ENCODE peak calls at places on chromosome 6, in four cellular contexts. G is H1, B is colonic mucosa, R is endothelial cell of umbilical vein. X is an unnamed sample.

GRCh38 chr6:50120300-50120699 is 70.6 kb upstream of the DEFB112 start:
- DNase-seq in R (no peak), B (no peak), G (no peak), X (no peak)

GRCh38 chr6:21985904-21986303 is 310.9 kb downstream of the PRL start:
- DNase-seq in G (no peak), R (no peak), B (no peak), X (no peak)

GRCh38 chr6:148192310-148192709 is 150.3 kb upstream of the SASH1 start:
- DNase-seq in B (no peak), G (no peak), R (no peak), X (peak; percentile 57)

GRCh38 chr6:63440594-63440993 is 120.8 kb upstream of the LGSN start:
- DNase-seq in G (no peak), B (no peak), R (no peak), X (no peak)

GRCh38 chr6:22470454-22471368 is 98.7 kb upstream of the HDGFL1 start:
- DNase-seq in B (peak; percentile 63), R (peak; percentile 98), G (no peak), X (peak; percentile 87)

GRCh38 chr6:148521158-148521557 is 178.5 kb downstream of the SASH1 start:
- DNase-seq in R (no peak), B (no peak), G (no peak), X (peak; percentile 62)

GRCh38 chr6:100078509-100078908 is 84.5 kb upstream of the MCHR2 start:
- DNase-seq in R (peak; percentile 12), B (no peak), G (peak; percentile 51), X (no peak)

GRCh38 chr6:129236110-129236509 is 353.2 kb downstream of the LAMA2 start:
- DNase-seq in G (no peak), R (no peak), B (no peak), X (no peak)

GRCh38 chr6:115545410-115545986 is 515.2 kb downstream of the FRK start:
- DNase-seq in G (peak; percentile 75), B (no peak), R (no peak), X (no peak)

GRCh38 chr6:11410539-11411307 is 126.8 kb upstream of the TMEM170B start:
- DNase-seq in B (no peak), R (peak; percentile 77), G (no peak), X (no peak)

GRCh38 chr6:40164345-40164755 is 230.1 kb upstream of the MOCS1 start:
- DNase-seq in B (no peak), G (peak; percentile 52), R (no peak), X (no peak)

GRCh38 chr6:93581371-93581770 is 162.0 kb upstream of the EPHA7 start:
- DNase-seq in R (no peak), B (no peak), G (no peak), X (no peak)

GRCh38 chr6:117381749-117382148 is 44.0 kb downstream of the ROS1 start:
- DNase-seq in G (no peak), B (no peak), R (no peak), X (no peak)

GRCh38 chr6:21185849-21186478 is 407.6 kb upstream of the SOX4 start:
- DNase-seq in G (no peak), R (peak; percentile 12), B (no peak), X (no peak)

GRCh38 chr6:52641826-52642225 is 29.1 kb upstream of the TMEM14A start:
- DNase-seq in R (peak; percentile 31), B (no peak), G (no peak), X (no peak)

GRCh38 chr6:119830069-119830468 is 480.5 kb upstream of the MAN1A1 start:
- DNase-seq in B (no peak), G (no peak), R (no peak), X (no peak)

GRCh38 chr6:38984723-38985122 is 63.9 kb upstream of the GLP1R start:
- DNase-seq in G (no peak), R (no peak), B (no peak), X (no peak)

GRCh38 chr6:137767931-137768690 is 98.9 kb upstream of the TNFAIP3 start:
- DNase-seq in R (no peak), B (no peak), G (no peak), X (peak; percentile 40)

GRCh38 chr6:10414766-10415592 is at the start of gene TFAP2A:
- DNase-seq in G (peak; percentile 78), B (no peak), R (no peak), X (peak; percentile 89)

GRCh38 chr6:38671885-38672467 is 31.0 kb downstream of the GLO1 start:
- DNase-seq in R (peak; percentile 60), G (no peak), B (peak; percentile 28), X (peak; percentile 79)

GRCh38 chr6:36655073-36655847 is 23.3 kb upstream of the CDKN1A start:
- DNase-seq in B (no peak), G (no peak), R (no peak), X (no peak)

GRCh38 chr6:48069280-48069679 is 41.7 kb downstream of the PTCHD4 start:
- DNase-seq in B (no peak), R (no peak), G (peak; percentile 47), X (peak; percentile 31)

GRCh38 chr6:7585287-7585930 is 4.6 kb upstream of the SNRNP48 start:
- DNase-seq in G (no peak), R (no peak), B (no peak), X (no peak)

GRCh38 chr6:441126-441920 is 49.8 kb downstream of the IRF4 start:
- DNase-seq in G (no peak), R (no peak), B (no peak), X (no peak)

GRCh38 chr6:149213829-149214228 is 103.7 kb upstream of the TAB2 start:
- DNase-seq in R (no peak), B (no peak), G (no peak), X (no peak)

GRCh38 chr6:62615366-62616015 is 329.5 kb upstream of the KHDRBS2 start:
- DNase-seq in B (no peak), R (no peak), G (no peak), X (no peak)

GRCh38 chr6:52307900-52308372 is 23.4 kb upstream of the MCM3 start:
- DNase-seq in R (peak; percentile 40), G (no peak), B (no peak), X (no peak)

GRCh38 chr6:26482338-26482737 is 17.8 kb upstream of the BTN1A1 start:
- DNase-seq in R (no peak), G (no peak), B (no peak), X (no peak)

GRCh38 chr6:47027315-47027714 is 14.8 kb downstream of the ADGRF1 start:
- DNase-seq in G (no peak), R (no peak), B (no peak), X (no peak)

GRCh38 chr6:121791396-121792315 is 356.2 kb downstream of the GJA1 start:
- DNase-seq in B (no peak), R (no peak), G (no peak), X (peak; percentile 73)

GRCh38 chr6:30876039-30876730 is 8.1 kb upstream of the DDR1 start:
- DNase-seq in G (no peak), B (no peak), R (peak; percentile 96), X (peak; percentile 67)

GRCh38 chr6:154139894-154140293 is 100.9 kb downstream of the OPRM1 start:
- DNase-seq in G (no peak), R (no peak), B (no peak), X (no peak)

GRCh38 chr6:104472245-104472644 is 387.5 kb downstream of the HACE1 start:
- DNase-seq in B (no peak), R (no peak), G (no peak), X (no peak)

GRCh38 chr6:16140607-16141006 is 11.7 kb downstream of the MYLIP start:
- DNase-seq in B (no peak), G (no peak), R (no peak), X (no peak)
- H3K4me3 ChIP-seq in B (no peak overlapping the region), G (no peak overlapping the region), R (no peak overlapping the region), X (no peak overlapping the region)

GRCh38 chr6:156795825-156796224 is 18.6 kb downstream of the ARID1B start:
- DNase-seq in B (no peak), G (no peak), R (no peak), X (no peak)

GRCh38 chr6:156794963-156795362 is 17.8 kb downstream of the ARID1B start:
- DNase-seq in B (no peak), G (no peak), R (no peak), X (no peak)

GRCh38 chr6:156798091-156798735 is 21.0 kb downstream of the ARID1B start:
- DNase-seq in R (no peak), B (no peak), G (no peak), X (no peak)

GRCh38 chr6:156794546-156794945 is 17.4 kb downstream of the ARID1B start:
- DNase-seq in G (no peak), R (no peak), B (no peak), X (no peak)

GRCh38 chr6:156796627-156797026 is 19.4 kb downstream of the ARID1B start:
- DNase-seq in R (no peak), G (no peak), B (no peak), X (no peak)
- H3K9ac ChIP-seq in R (no peak overlapping the region), G (no peak overlapping the region), B (no peak overlapping the region), X (no peak overlapping the region)

GRCh38 chr6:158863646-158864045 is 44.5 kb upstream of the EZR start:
- DNase-seq in R (no peak), B (no peak), G (no peak), X (peak; percentile 30)
- H3K4me1 ChIP-seq in R (no peaks in the 10 kb centered on the region), B (no peaks in the 10 kb centered on the region), G (no peaks in the 10 kb centered on the region), X (no peaks in the 10 kb centered on the region)

DNA sequence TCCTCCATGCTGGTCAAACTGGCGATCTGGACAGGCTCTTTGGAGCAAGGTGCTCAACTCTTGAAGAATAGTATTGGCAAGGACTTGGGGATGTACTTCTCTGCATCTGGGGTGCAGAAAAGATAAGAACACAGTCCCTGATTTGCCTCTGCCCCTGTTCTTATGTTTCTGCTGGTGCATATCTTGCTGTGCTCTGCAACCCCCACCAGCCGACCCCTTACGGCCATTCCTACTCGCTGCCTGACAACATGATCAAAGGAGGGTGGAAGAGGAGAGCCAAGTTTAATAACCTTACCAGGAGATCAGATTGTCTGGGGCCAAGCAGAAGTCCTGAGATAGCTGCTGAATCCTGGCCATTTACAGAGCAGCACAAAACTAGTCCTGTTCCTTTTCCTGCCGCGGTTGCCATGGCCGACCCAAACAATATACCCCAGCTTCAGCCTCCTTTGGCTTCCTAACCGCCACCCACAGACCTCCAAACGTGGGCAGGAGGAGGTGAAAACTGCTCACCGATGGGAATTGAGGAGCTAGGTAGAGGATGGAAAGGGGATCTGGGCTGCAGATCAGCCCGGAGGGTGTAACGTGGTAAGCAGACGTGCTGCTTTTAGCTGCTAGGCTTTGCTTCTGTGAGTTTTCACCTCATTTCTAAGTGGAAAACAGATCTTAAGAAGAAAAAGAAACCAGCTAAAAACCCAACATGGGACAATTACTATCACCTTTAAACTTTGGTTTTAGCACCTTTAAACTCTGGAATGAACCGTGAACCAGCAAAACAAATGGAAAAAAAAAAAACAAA is 60.9 kb downstream of the ATXN1 start:
- DNase-seq in R (peak; percentile 32), G (no peak), B (no peak), X (no peak)
- H3K4me3 ChIP-seq in R (no peak overlapping the region), G (no peak overlapping the region), B (peak overlapping the region; percentile 16), X (peak overlapping the region; percentile 79)

DNA sequence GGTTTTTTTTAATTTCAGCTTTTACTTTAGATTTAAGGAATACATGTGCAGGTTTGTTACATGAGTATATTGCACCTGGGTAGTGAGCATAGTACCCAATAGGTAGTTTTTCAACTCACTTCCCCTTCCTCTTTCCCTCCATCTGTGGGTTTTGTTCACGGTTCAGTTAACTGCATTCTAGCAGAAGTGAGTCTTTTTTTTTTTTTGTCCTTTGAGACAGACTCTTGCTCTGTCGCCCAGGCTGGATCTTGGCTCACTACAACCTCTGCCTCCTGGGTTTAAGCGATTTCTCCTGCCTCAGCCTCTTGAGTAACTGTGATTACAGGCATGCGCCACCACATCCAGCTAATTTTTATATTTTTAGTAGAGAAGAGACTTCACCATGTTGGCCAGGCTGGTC is 8.7 kb downstream of the UBR2 start:
- DNase-seq in R (no peak), B (no peak), G (no peak), X (no peak)
- H3K9ac ChIP-seq in R (no peak overlapping the region), B (no peak overlapping the region), G (no peak overlapping the region), X (peak overlapping the region; percentile 54)

GRCh38 chr6:33417903-33418689 is at the start of gene CUTA:
- DNase-seq in G (peak; percentile 92), B (peak; percentile 98), R (peak; percentile 100), X (peak; percentile 100)
- H3K4me1 ChIP-seq in G (peaks cover 16% of the 10 kb centered on the region), B (peaks cover 7% of the 10 kb centered on the region), R (peaks cover 20% of the 10 kb centered on the region), X (peaks cover 37% of the 10 kb centered on the region)